ENCODE peak calls at places on chromosome 1, in four cellular contexts. P, C, Y and V are unnamed samples.

GRCh38 chr1:23100074-23100748 is 68.4 kb downstream of the LUZP1 start:
- DNase-seq in P (no peak), C (no peak), Y (no peak), V (peak; percentile 72)

GRCh38 chr1:207069059-207069458 is 16.0 kb downstream of the PFKFB2 start:
- DNase-seq in P (no peak), C (no peak), Y (no peak), V (peak; percentile 73)

GRCh38 chr1:13710097-13710496 is 10.1 kb downstream of the PRDM2 start:
- DNase-seq in P (no peak), C (no peak), Y (no peak), V (no peak)

GRCh38 chr1:90717665-90718410 is 736 bp upstream of the BARHL2 start:
- DNase-seq in P (no peak), C (no peak), Y (peak; percentile 81), V (no peak)

GRCh38 chr1:110051262-110051648 is 16.8 kb downstream of the STRIP1 start:
- DNase-seq in P (no peak), C (no peak), Y (no peak), V (no peak)

GRCh38 chr1:172863031-172863430 is 187.7 kb downstream of the TNFSF18 start:
- DNase-seq in P (no peak), C (no peak), Y (no peak), V (no peak)

GRCh38 chr1:102191723-102192122 is 195.0 kb upstream of the OLFM3 start:
- DNase-seq in P (no peak), C (peak; percentile 7), Y (no peak), V (no peak)

GRCh38 chr1:34982820-34983376 is 2.2 kb downstream of the TMEM35B start:
- DNase-seq in P (no peak), C (no peak), Y (no peak), V (no peak)

GRCh38 chr1:217891966-217892365 is 260.8 kb downstream of the SPATA17 start:
- DNase-seq in P (no peak), C (no peak), Y (no peak), V (no peak)

GRCh38 chr1:198756470-198756869 is 117.6 kb downstream of the PTPRC start:
- DNase-seq in P (no peak), C (no peak), Y (no peak), V (no peak)

GRCh38 chr1:15703562-15703961 is 19.4 kb downstream of the PLEKHM2 start:
- DNase-seq in P (no peak), C (no peak), Y (no peak), V (no peak)

GRCh38 chr1:19643602-19644419 is at the start of gene NBL1:
- DNase-seq in P (peak; percentile 67), C (no peak), Y (peak; percentile 74), V (no peak)

GRCh38 chr1:213927897-213928296 is 59.9 kb upstream of the PROX1 start:
- DNase-seq in P (no peak), C (no peak), Y (no peak), V (no peak)

GRCh38 chr1:198481661-198482060 is 58.8 kb downstream of the ATP6V1G3 start:
- DNase-seq in P (no peak), C (no peak), Y (peak; percentile 9), V (no peak)

GRCh38 chr1:167663002-167663772 is 33.2 kb downstream of the RCSD1 start:
- DNase-seq in P (no peak), C (peak; percentile 60), Y (peak; percentile 54), V (no peak)

GRCh38 chr1:34642679-34643078 is 112.2 kb upstream of the GJB5 start:
- DNase-seq in P (no peak), C (no peak), Y (peak; percentile 27), V (no peak)

GRCh38 chr1:235203428-235203827 is 42.4 kb upstream of the RBM34 start:
- DNase-seq in P (no peak), C (no peak), Y (no peak), V (no peak)

GRCh38 chr1:239914827-239915231 is 176.9 kb upstream of the FMN2 start:
- DNase-seq in P (no peak), C (no peak), Y (no peak), V (no peak)

GRCh38 chr1:147111381-147112130 is 60.7 kb downstream of the PRKAB2 start:
- DNase-seq in P (no peak), C (no peak), Y (no peak), V (no peak)

GRCh38 chr1:78045850-78046778 is at the start of gene GIPC2:
- DNase-seq in P (peak; percentile 41), C (no peak), Y (no peak), V (no peak)

GRCh38 chr1:84298688-84299535 is 2.6 kb upstream of the SAMD13 start:
- DNase-seq in P (peak; percentile 45), C (no peak), Y (peak; percentile 53), V (peak; percentile 42)

GRCh38 chr1:77762072-77762476 is 2.4 kb upstream of the USP33 start:
- DNase-seq in P (no peak), C (no peak), Y (peak; percentile 36), V (peak; percentile 56)

GRCh38 chr1:20705356-20705755 is 12.5 kb downstream of the KIF17 start:
- DNase-seq in P (no peak), C (no peak), Y (no peak), V (no peak)

GRCh38 chr1:232764458-232765231 is 40.6 kb upstream of the MAP10 start:
- DNase-seq in P (no peak), C (no peak), Y (no peak), V (no peak)

GRCh38 chr1:18903313-18903671 is 937 bp upstream of the ALDH4A1 start:
- DNase-seq in P (no peak), C (no peak), Y (no peak), V (no peak)

GRCh38 chr1:226552061-226552460 is 3.5 kb downstream of the STUM start:
- DNase-seq in P (no peak), C (no peak), Y (no peak), V (no peak)

GRCh38 chr1:155061381-155062150 is 2.0 kb upstream of the EFNA4 start:
- DNase-seq in P (peak; percentile 91), C (peak; percentile 96), Y (peak; percentile 88), V (peak; percentile 90)
- TF ChIP-seq SPI1 in P (no peak), C (peak; percentile 10), Y (peak; percentile 7), V (no peak)

GRCh38 chr1:174966000-174966572 is 33.7 kb upstream of the CACYBP start:
- DNase-seq in P (no peak), C (no peak), Y (no peak), V (no peak)
- TF ChIP-seq SPI1 in P (no peak), C (no peak), Y (no peak), V (no peak)

DNA sequence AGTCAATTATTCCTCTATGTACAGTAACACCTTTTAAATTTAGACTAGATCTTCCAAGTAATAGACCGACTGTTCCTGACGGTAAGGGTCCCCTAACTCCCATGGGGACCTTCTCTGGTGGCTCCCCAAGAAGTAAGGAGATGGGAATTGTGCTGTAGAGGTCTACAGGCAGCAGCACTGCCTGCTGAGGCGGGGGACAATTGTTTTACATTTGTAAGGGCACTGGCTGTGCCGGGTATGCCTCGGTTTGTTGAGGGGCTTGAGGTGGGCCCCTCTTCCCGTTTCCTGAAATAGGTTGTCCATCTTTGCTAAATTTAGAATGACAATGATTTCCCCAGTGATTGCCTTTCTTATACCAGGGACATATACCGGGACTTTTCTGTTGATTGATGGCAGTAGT is 13.1 kb upstream of the L1TD1 start:
- DNase-seq in P (no peak), C (no peak), Y (no peak), V (no peak)
- TF ChIP-seq SPI1 in P (no peak), C (no peak), Y (no peak), V (no peak)

GRCh38 chr1:185972096-185972875 is 238.1 kb downstream of the HMCN1 start:
- DNase-seq in P (no peak), C (no peak), Y (no peak), V (no peak)

GRCh38 chr1:185971688-185972087 is 237.5 kb downstream of the HMCN1 start:
- DNase-seq in P (no peak), C (no peak), Y (no peak), V (no peak)

GRCh38 chr1:185969028-185969427 is 234.8 kb downstream of the HMCN1 start:
- DNase-seq in P (no peak), C (no peak), Y (no peak), V (no peak)

GRCh38 chr1:185966487-185966886 is 232.3 kb downstream of the HMCN1 start:
- DNase-seq in P (no peak), C (no peak), Y (no peak), V (no peak)

DNA sequence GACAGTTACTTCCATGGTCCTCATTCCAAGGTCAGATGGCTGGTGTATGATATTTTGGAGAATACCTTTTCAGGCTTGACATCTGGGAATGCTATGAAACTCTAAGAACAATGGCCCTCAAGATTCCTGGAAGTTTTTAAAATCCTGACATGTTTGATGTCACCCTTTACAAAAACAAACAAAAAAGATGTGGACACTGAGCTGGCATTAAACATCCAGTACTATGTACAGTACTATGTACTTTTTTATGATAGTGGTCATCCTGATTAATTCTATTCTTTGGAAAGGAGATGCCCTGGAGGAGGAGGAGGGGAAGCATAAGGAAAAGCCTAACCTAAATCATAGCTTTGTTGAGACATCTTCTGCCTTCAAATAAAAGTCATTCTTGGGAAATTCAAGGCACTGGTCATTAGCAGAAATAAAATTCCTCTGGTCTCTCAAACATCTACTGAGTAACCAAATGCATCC is 235.4 kb downstream of the HMCN1 start:
- DNase-seq in P (no peak), C (no peak), Y (no peak), V (no peak)
- TF ChIP-seq SPI1 in P (no peak), C (no peak), Y (no peak), V (no peak)

DNA sequence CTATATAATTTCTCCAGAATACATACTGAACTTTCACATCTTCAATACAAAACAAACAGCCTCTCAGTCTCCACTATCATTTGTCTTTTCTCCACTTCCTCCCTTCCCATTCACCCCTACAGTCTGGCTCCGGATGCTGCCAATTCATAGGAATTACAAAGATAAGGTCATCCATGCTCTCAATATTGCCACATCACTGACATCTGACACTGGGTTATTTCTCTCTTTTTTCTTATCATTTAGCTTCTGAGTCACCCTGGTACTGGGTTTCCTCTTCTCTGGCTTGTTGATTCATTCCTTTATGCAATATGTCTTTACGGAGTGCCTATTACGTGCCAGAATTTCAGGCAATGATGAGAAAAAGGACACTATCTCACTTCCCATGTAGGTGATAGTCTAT is 3.1 kb upstream of the SH3BP5L start:
- DNase-seq in P (no peak), C (no peak), Y (peak; percentile 85), V (peak; percentile 71)
- TF ChIP-seq SPI1 in P (no peak), C (no peak), Y (peak; percentile 95), V (peak; percentile 38)